ENCODE peak calls at places on chromosomes 13 and 19, in four cellular contexts. One of them, this sample, is unnamed.

GRCh38 chr13:33761744-33762143 is 56.2 kb upstream of the RFC3 start:
- DNase-seq in neural crest cell: peak; percentile 36
- DNase-seq in fibroblast of the conjunctiva: no peak
- DNase-seq in CD8-positive, alpha-beta T cell: no peak
- DNase-seq in this sample: no peak

GRCh38 chr19:35088514-35088913 is 27.1 kb upstream of the FXYD3 start:
- DNase-seq in neural crest cell: no peak
- DNase-seq in fibroblast of the conjunctiva: peak; percentile 37
- DNase-seq in CD8-positive, alpha-beta T cell: no peak
- DNase-seq in this sample: peak; percentile 72

GRCh38 chr19:56988271-56988670 is 131.5 kb upstream of the USP29 start:
- DNase-seq in neural crest cell: no peak
- DNase-seq in fibroblast of the conjunctiva: no peak
- DNase-seq in CD8-positive, alpha-beta T cell: no peak
- DNase-seq in this sample: no peak

GRCh38 chr13:24692541-24692940 is 12.3 kb downstream of the ATP12A start:
- DNase-seq in neural crest cell: no peak
- DNase-seq in fibroblast of the conjunctiva: no peak
- DNase-seq in CD8-positive, alpha-beta T cell: no peak
- DNase-seq in this sample: peak; percentile 15

GRCh38 chr19:768424-768823 is 17.5 kb downstream of the MISP start:
- DNase-seq in neural crest cell: no peak
- DNase-seq in fibroblast of the conjunctiva: no peak
- DNase-seq in CD8-positive, alpha-beta T cell: no peak
- DNase-seq in this sample: peak; percentile 82

GRCh38 chr19:16868423-16869130 is 20.2 kb upstream of the F2RL3 start:
- DNase-seq in neural crest cell: no peak
- DNase-seq in fibroblast of the conjunctiva: no peak
- DNase-seq in CD8-positive, alpha-beta T cell: no peak
- DNase-seq in this sample: no peak

GRCh38 chr13:113337976-113338375 is 26.0 kb downstream of the GRTP1 start:
- DNase-seq in neural crest cell: no peak
- DNase-seq in fibroblast of the conjunctiva: no peak
- DNase-seq in CD8-positive, alpha-beta T cell: no peak
- DNase-seq in this sample: no peak

GRCh38 chr13:112990783-112991182 is 21.8 kb downstream of the MCF2L start:
- DNase-seq in neural crest cell: no peak
- DNase-seq in fibroblast of the conjunctiva: no peak
- DNase-seq in CD8-positive, alpha-beta T cell: no peak
- DNase-seq in this sample: no peak

GRCh38 chr19:34220472-34221063 is 33.8 kb upstream of the GARRE1 start:
- DNase-seq in neural crest cell: peak; percentile 61
- DNase-seq in fibroblast of the conjunctiva: peak; percentile 54
- DNase-seq in CD8-positive, alpha-beta T cell: peak; percentile 65
- DNase-seq in this sample: no peak

GRCh38 chr19:912181-913079 is 589 bp downstream of the R3HDM4 start:
- DNase-seq in neural crest cell: no peak
- DNase-seq in fibroblast of the conjunctiva: no peak
- DNase-seq in CD8-positive, alpha-beta T cell: peak; percentile 57
- DNase-seq in this sample: no peak

GRCh38 chr13:50125306-50125555 is 110.0 kb downstream of the KCNRG start:
- DNase-seq in neural crest cell: no peak
- DNase-seq in fibroblast of the conjunctiva: no peak
- DNase-seq in CD8-positive, alpha-beta T cell: no peak
- DNase-seq in this sample: no peak

GRCh38 chr13:34588362-34588761 is 353.7 kb upstream of the NBEA start:
- DNase-seq in neural crest cell: no peak
- DNase-seq in fibroblast of the conjunctiva: no peak
- DNase-seq in CD8-positive, alpha-beta T cell: no peak
- DNase-seq in this sample: no peak

GRCh38 chr19:36151144-36152051 is 849 bp downstream of the COX7A1 start:
- DNase-seq in neural crest cell: no peak
- DNase-seq in fibroblast of the conjunctiva: no peak
- DNase-seq in CD8-positive, alpha-beta T cell: no peak
- DNase-seq in this sample: no peak

GRCh38 chr13:23212621-23213020 is 31.8 kb downstream of the SGCG start:
- DNase-seq in neural crest cell: no peak
- DNase-seq in fibroblast of the conjunctiva: no peak
- DNase-seq in CD8-positive, alpha-beta T cell: no peak
- DNase-seq in this sample: no peak

GRCh38 chr19:58434217-58434616 is 5.7 kb downstream of the ZNF132 start:
- DNase-seq in neural crest cell: no peak
- DNase-seq in fibroblast of the conjunctiva: no peak
- DNase-seq in CD8-positive, alpha-beta T cell: no peak
- DNase-seq in this sample: no peak

GRCh38 chr13:18921063-18921462 is 260.6 kb downstream of the TUBA3C start:
- DNase-seq in neural crest cell: no peak
- DNase-seq in fibroblast of the conjunctiva: no peak
- DNase-seq in CD8-positive, alpha-beta T cell: no peak
- DNase-seq in this sample: no peak

GRCh38 chr13:52085416-52085815 is 43.5 kb downstream of the NEK5 start:
- DNase-seq in neural crest cell: no peak
- DNase-seq in fibroblast of the conjunctiva: peak; percentile 13
- DNase-seq in CD8-positive, alpha-beta T cell: no peak
- DNase-seq in this sample: peak; percentile 56

GRCh38 chr13:79434578-79434977 is 28.5 kb upstream of the RBM26 start:
- DNase-seq in neural crest cell: no peak
- DNase-seq in fibroblast of the conjunctiva: no peak
- DNase-seq in CD8-positive, alpha-beta T cell: no peak
- DNase-seq in this sample: peak; percentile 53

GRCh38 chr13:108113407-108113806 is 101.9 kb downstream of the LIG4 start:
- DNase-seq in neural crest cell: no peak
- DNase-seq in fibroblast of the conjunctiva: no peak
- DNase-seq in CD8-positive, alpha-beta T cell: no peak
- DNase-seq in this sample: no peak

GRCh38 chr19:38735257-38735686 is 9.0 kb downstream of the CAPN12 start:
- DNase-seq in neural crest cell: no peak
- DNase-seq in fibroblast of the conjunctiva: no peak
- DNase-seq in CD8-positive, alpha-beta T cell: peak; percentile 50
- DNase-seq in this sample: no peak